ENCODE peak calls at places on chromosomes 5 and 9, in eight cellular contexts. One of them, this sample, is unnamed.

GRCh38 chr5:98927988-98928801 is 612 bp downstream of the CHD1 start:
- DNase-seq in CD8-positive, alpha-beta T cell: peak
- DNase-seq in Daoy: peak
- DNase-seq in H7: peak
- DNase-seq in nephron progenitor cell: peak
- DNase-seq in lower lobe of right lung: peak
- DNase-seq in endothelial cell of umbilical vein: peak
- DNase-seq in astrocyte of the spinal cord: peak
- DNase-seq in this sample: peak

GRCh38 chr5:74978347-74978746 is 74.0 kb downstream of the GCNT4 start:
- DNase-seq in astrocyte of the spinal cord: no peak
- DNase-seq in CD8-positive, alpha-beta T cell: no peak
- DNase-seq in endothelial cell of umbilical vein: no peak
- DNase-seq in nephron progenitor cell: no peak
- DNase-seq in H7: no peak
- DNase-seq in Daoy: no peak
- DNase-seq in lower lobe of right lung: no peak
- DNase-seq in this sample: peak

GRCh38 chr5:130708744-130709143 is 456.3 kb downstream of the HINT1 start:
- DNase-seq in Daoy: no peak
- DNase-seq in CD8-positive, alpha-beta T cell: no peak
- DNase-seq in astrocyte of the spinal cord: peak
- DNase-seq in lower lobe of right lung: no peak
- DNase-seq in endothelial cell of umbilical vein: peak
- DNase-seq in nephron progenitor cell: no peak
- DNase-seq in H7: no peak
- DNase-seq in this sample: no peak

GRCh38 chr9:17216011-17216410 is 81.2 kb downstream of the CNTLN start:
- DNase-seq in astrocyte of the spinal cord: no peak
- DNase-seq in Daoy: no peak
- DNase-seq in lower lobe of right lung: no peak
- DNase-seq in nephron progenitor cell: no peak
- DNase-seq in H7: no peak
- DNase-seq in CD8-positive, alpha-beta T cell: no peak
- DNase-seq in endothelial cell of umbilical vein: no peak
- DNase-seq in this sample: no peak

GRCh38 chr5:142824391-142824790 is 54.2 kb downstream of the ARHGAP26 start:
- DNase-seq in CD8-positive, alpha-beta T cell: no peak
- DNase-seq in lower lobe of right lung: no peak
- DNase-seq in nephron progenitor cell: no peak
- DNase-seq in Daoy: no peak
- DNase-seq in H7: no peak
- DNase-seq in astrocyte of the spinal cord: no peak
- DNase-seq in endothelial cell of umbilical vein: no peak
- DNase-seq in this sample: no peak

GRCh38 chr9:70571247-70571646 is 156.8 kb upstream of the KLF9 start:
- DNase-seq in Daoy: no peak
- DNase-seq in astrocyte of the spinal cord: no peak
- DNase-seq in CD8-positive, alpha-beta T cell: no peak
- DNase-seq in lower lobe of right lung: no peak
- DNase-seq in H7: no peak
- DNase-seq in endothelial cell of umbilical vein: no peak
- DNase-seq in nephron progenitor cell: no peak
- DNase-seq in this sample: no peak

GRCh38 chr5:35478856-35479682 is 138.6 kb upstream of the SPEF2 start:
- DNase-seq in endothelial cell of umbilical vein: peak
- DNase-seq in H7: no peak
- DNase-seq in lower lobe of right lung: no peak
- DNase-seq in astrocyte of the spinal cord: peak
- DNase-seq in CD8-positive, alpha-beta T cell: no peak
- DNase-seq in Daoy: peak
- DNase-seq in nephron progenitor cell: no peak
- DNase-seq in this sample: no peak

GRCh38 chr5:151740958-151741373 is 17.5 kb downstream of the ATOX1 start:
- DNase-seq in Daoy: peak
- DNase-seq in endothelial cell of umbilical vein: peak
- DNase-seq in lower lobe of right lung: no peak
- DNase-seq in CD8-positive, alpha-beta T cell: no peak
- DNase-seq in H7: no peak
- DNase-seq in astrocyte of the spinal cord: peak
- DNase-seq in nephron progenitor cell: no peak
- DNase-seq in this sample: no peak

GRCh38 chr5:161263186-161263585 is 283.3 kb downstream of the GABRB2 start:
- DNase-seq in astrocyte of the spinal cord: no peak
- DNase-seq in Daoy: no peak
- DNase-seq in endothelial cell of umbilical vein: no peak
- DNase-seq in CD8-positive, alpha-beta T cell: no peak
- DNase-seq in lower lobe of right lung: no peak
- DNase-seq in H7: no peak
- DNase-seq in nephron progenitor cell: no peak
- DNase-seq in this sample: no peak